ENCODE peak calls at places on chromosomes 12 and 14, in nine cellular contexts. W, Y, E, F, H, Z, D, N and U are unnamed samples.
A peak's percentile ranks its signal among the peaks of the same experiment; 100 is the strongest.

GRCh38 chr12:13702401-13702800 is 279.0 kb downstream of the GRIN2B start:
- DNase-seq in Y (no peak), E (no peak), W (no peak), Z (no peak), F (no peak), D (no peak), H (no peak), N (no peak), U (no peak)

GRCh38 chr14:54312166-54312801 is 84.5 kb upstream of the CDKN3 start:
- DNase-seq in W (peak; percentile 70), F (peak; percentile 95), E (peak; percentile 91), N (no peak), Y (no peak), Z (no peak), H (peak; percentile 34), D (no peak), U (peak; percentile 89)

GRCh38 chr14:91005716-91006115 is 54.7 kb downstream of the RPS6KA5 start:
- DNase-seq in H (no peak), D (no peak), N (no peak), Y (no peak), F (no peak), W (no peak), Z (no peak), E (no peak), U (no peak)

GRCh38 chr14:39665084-39665483 is 232.9 kb upstream of the FBXO33 start:
- DNase-seq in W (no peak), E (no peak), D (no peak), Y (no peak), Z (no peak), H (no peak), F (no peak), N (no peak), U (no peak)

GRCh38 chr12:109440851-109441490 is 36.1 kb downstream of the KCTD10 start:
- DNase-seq in N (no peak), D (no peak), H (no peak), W (no peak), Y (peak; percentile 58), Z (no peak), F (peak; percentile 50), E (no peak), U (no peak)

GRCh38 chr12:57883700-57884099 is 37.2 kb upstream of the CTDSP2 start:
- DNase-seq in E (no peak), H (no peak), Y (no peak), W (no peak), D (no peak), F (no peak), Z (no peak), N (no peak), U (no peak)

GRCh38 chr12:39804479-39805241 is 185.1 kb upstream of the ABCD2 start:
- DNase-seq in Z (no peak), E (no peak), H (no peak), N (no peak), W (no peak), F (no peak), D (no peak), Y (no peak), U (no peak)

GRCh38 chr12:116598341-116599284 is 39.4 kb downstream of the MAP1LC3B2 start:
- DNase-seq in H (no peak), E (no peak), F (no peak), W (no peak), Z (no peak), D (no peak), Y (no peak), N (peak; percentile 21), U (no peak)

GRCh38 chr14:58751788-58752187 is 114.0 kb downstream of the DACT1 start:
- DNase-seq in H (no peak), Y (no peak), W (no peak), E (no peak), Z (no peak), D (no peak), N (no peak), F (no peak), U (no peak)

GRCh38 chr14:67487937-67488893 is at the start of gene TMEM229B:
- DNase-seq in W (no peak), E (no peak), H (no peak), Z (peak; percentile 76), Y (no peak), F (no peak), N (no peak), D (no peak), U (no peak)

GRCh38 chr12:86712425-86712843 is 456.2 kb upstream of the MGAT4C start:
- DNase-seq in N (no peak), F (peak; percentile 99), W (peak; percentile 97), Y (no peak), E (peak; percentile 92), Z (no peak), D (no peak), H (peak; percentile 9), U (peak; percentile 15)

GRCh38 chr12:52951640-52952039 is 2.7 kb downstream of the KRT18 start:
- DNase-seq in Y (no peak), N (no peak), H (no peak), D (no peak), E (no peak), F (no peak), W (no peak), Z (no peak), U (no peak)

GRCh38 chr12:112796067-112796466 is 4.5 kb downstream of the RPH3A start:
- DNase-seq in N (no peak), F (no peak), Z (no peak), E (no peak), W (no peak), H (no peak), D (no peak), Y (no peak), U (no peak)

GRCh38 chr12:127550271-127550670 is 716.7 kb upstream of the TMEM132C start:
- DNase-seq in D (no peak), W (no peak), Y (no peak), N (no peak), H (no peak), Z (no peak), E (peak; percentile 49), F (no peak), U (peak; percentile 33)

GRCh38 chr12:58487280-58488141 is 432.8 kb downstream of the LRIG3 start:
- DNase-seq in Y (no peak), W (no peak), N (no peak), F (peak; percentile 76), E (peak; percentile 96), Z (no peak), H (no peak), D (no peak), U (no peak)